ENCODE peak calls at places on chromosomes 4 and X, in seven cellular contexts. One of them, this sample, is unnamed.

GRCh38 chr4:147481577-147482109 is 746 bp downstream of the EDNRA start:
- DNase-seq in testis: peak; percentile 31
- DNase-seq in heart right ventricle: no peak
- DNase-seq in endodermal cell: peak; percentile 76
- DNase-seq in right atrium auricular region: no peak
- DNase-seq in colonic mucosa: no peak
- DNase-seq in fibroblast of lung: peak; percentile 45
- DNase-seq in this sample: no peak

GRCh38 chr4:10085386-10085785 is 31.2 kb downstream of the WDR1 start:
- DNase-seq in testis: no peak
- DNase-seq in heart right ventricle: no peak
- DNase-seq in endodermal cell: no peak
- DNase-seq in right atrium auricular region: no peak
- DNase-seq in colonic mucosa: no peak
- DNase-seq in fibroblast of lung: no peak
- DNase-seq in this sample: no peak

GRCh38 chr4:72446353-72447055 is 122.5 kb downstream of the ADAMTS3 start:
- DNase-seq in testis: no peak
- DNase-seq in heart right ventricle: no peak
- DNase-seq in endodermal cell: no peak
- DNase-seq in right atrium auricular region: no peak
- DNase-seq in colonic mucosa: no peak
- DNase-seq in fibroblast of lung: no peak
- DNase-seq in this sample: no peak

GRCh38 chrX:51975811-51976210 is 82.4 kb downstream of the MAGED1 start:
- DNase-seq in testis: no peak
- DNase-seq in heart right ventricle: no peak
- DNase-seq in endodermal cell: peak; percentile 45
- DNase-seq in right atrium auricular region: no peak
- DNase-seq in colonic mucosa: no peak
- DNase-seq in fibroblast of lung: no peak
- DNase-seq in this sample: no peak

GRCh38 chr4:7074423-7074822 is 6.6 kb upstream of the GRPEL1 start:
- DNase-seq in testis: no peak
- DNase-seq in heart right ventricle: no peak
- DNase-seq in endodermal cell: no peak
- DNase-seq in right atrium auricular region: no peak
- DNase-seq in colonic mucosa: no peak
- DNase-seq in fibroblast of lung: no peak
- DNase-seq in this sample: no peak

GRCh38 chrX:121172703-121173102 is 125.3 kb downstream of the GLUD2 start:
- DNase-seq in testis: no peak
- DNase-seq in heart right ventricle: no peak
- DNase-seq in endodermal cell: no peak
- DNase-seq in right atrium auricular region: no peak
- DNase-seq in colonic mucosa: no peak
- DNase-seq in fibroblast of lung: no peak
- DNase-seq in this sample: no peak

GRCh38 chr4:2009651-2010233 is 968 bp upstream of the NELFA start:
- DNase-seq in testis: peak; percentile 64
- DNase-seq in heart right ventricle: peak; percentile 45
- DNase-seq in endodermal cell: peak; percentile 87
- DNase-seq in right atrium auricular region: peak; percentile 65
- DNase-seq in colonic mucosa: peak; percentile 73
- DNase-seq in fibroblast of lung: peak; percentile 53
- DNase-seq in this sample: peak; percentile 55

GRCh38 chr4:98890698-98891097 is 38.2 kb downstream of the EIF4E start:
- DNase-seq in testis: no peak
- DNase-seq in heart right ventricle: no peak
- DNase-seq in endodermal cell: no peak
- DNase-seq in right atrium auricular region: no peak
- DNase-seq in colonic mucosa: no peak
- DNase-seq in fibroblast of lung: peak; percentile 31
- DNase-seq in this sample: peak; percentile 21

GRCh38 chr4:87058272-87059073 is 123.7 kb downstream of the AFF1 start:
- DNase-seq in testis: no peak
- DNase-seq in heart right ventricle: no peak
- DNase-seq in endodermal cell: peak; percentile 86
- DNase-seq in right atrium auricular region: no peak
- DNase-seq in colonic mucosa: no peak
- DNase-seq in fibroblast of lung: no peak
- DNase-seq in this sample: peak; percentile 28

GRCh38 chrX:132367984-132368383 is 120.9 kb downstream of the MBNL3 start:
- DNase-seq in testis: no peak
- DNase-seq in heart right ventricle: no peak
- DNase-seq in endodermal cell: no peak
- DNase-seq in right atrium auricular region: no peak
- DNase-seq in colonic mucosa: no peak
- DNase-seq in fibroblast of lung: peak; percentile 3
- DNase-seq in this sample: no peak

GRCh38 chr4:48698029-48698901 is 81.8 kb downstream of the FRYL start:
- DNase-seq in testis: peak; percentile 79
- DNase-seq in heart right ventricle: peak; percentile 63
- DNase-seq in endodermal cell: peak; percentile 54
- DNase-seq in right atrium auricular region: peak; percentile 73
- DNase-seq in colonic mucosa: peak; percentile 86
- DNase-seq in fibroblast of lung: peak; percentile 86
- DNase-seq in this sample: peak; percentile 72

GRCh38 chr4:13851541-13851940 is 224.0 kb upstream of the BOD1L1 start:
- DNase-seq in testis: no peak
- DNase-seq in heart right ventricle: no peak
- DNase-seq in endodermal cell: no peak
- DNase-seq in right atrium auricular region: no peak
- DNase-seq in colonic mucosa: no peak
- DNase-seq in fibroblast of lung: no peak
- DNase-seq in this sample: no peak

GRCh38 chr4:1962980-1963379 is 45.8 kb downstream of the NELFA start:
- DNase-seq in testis: no peak
- DNase-seq in heart right ventricle: no peak
- DNase-seq in endodermal cell: no peak
- DNase-seq in right atrium auricular region: no peak
- DNase-seq in colonic mucosa: no peak
- DNase-seq in fibroblast of lung: no peak
- DNase-seq in this sample: no peak

GRCh38 chr4:41331224-41331623 is 74.5 kb downstream of the UCHL1 start:
- DNase-seq in testis: no peak
- DNase-seq in heart right ventricle: no peak
- DNase-seq in endodermal cell: no peak
- DNase-seq in right atrium auricular region: no peak
- DNase-seq in colonic mucosa: no peak
- DNase-seq in fibroblast of lung: peak; percentile 53
- DNase-seq in this sample: no peak

GRCh38 chrX:109783712-109784109 is 50.7 kb upstream of the ACSL4 start:
- DNase-seq in testis: no peak
- DNase-seq in heart right ventricle: no peak
- DNase-seq in endodermal cell: no peak
- DNase-seq in right atrium auricular region: no peak
- DNase-seq in colonic mucosa: no peak
- DNase-seq in fibroblast of lung: no peak
- DNase-seq in this sample: no peak

GRCh38 chrX:137425273-137425902 is 140.5 kb upstream of the ZIC3 start:
- DNase-seq in testis: no peak
- DNase-seq in heart right ventricle: no peak
- DNase-seq in endodermal cell: peak; percentile 60
- DNase-seq in right atrium auricular region: no peak
- DNase-seq in colonic mucosa: no peak
- DNase-seq in fibroblast of lung: no peak
- DNase-seq in this sample: no peak

GRCh38 chr4:175929441-175929840 is 117.4 kb upstream of the GPM6A start:
- DNase-seq in testis: no peak
- DNase-seq in heart right ventricle: no peak
- DNase-seq in endodermal cell: no peak
- DNase-seq in right atrium auricular region: no peak
- DNase-seq in colonic mucosa: no peak
- DNase-seq in fibroblast of lung: no peak
- DNase-seq in this sample: no peak

GRCh38 chr4:16029329-16029728 is 54.5 kb downstream of the PROM1 start:
- DNase-seq in testis: no peak
- DNase-seq in heart right ventricle: no peak
- DNase-seq in endodermal cell: no peak
- DNase-seq in right atrium auricular region: no peak
- DNase-seq in colonic mucosa: no peak
- DNase-seq in fibroblast of lung: peak; percentile 58
- DNase-seq in this sample: no peak

GRCh38 chr4:16032871-16033505 is 50.8 kb downstream of the PROM1 start:
- DNase-seq in testis: no peak
- DNase-seq in heart right ventricle: no peak
- DNase-seq in endodermal cell: no peak
- DNase-seq in right atrium auricular region: no peak
- DNase-seq in colonic mucosa: no peak
- DNase-seq in fibroblast of lung: no peak
- DNase-seq in this sample: no peak

GRCh38 chr4:16029886-16030285 is 53.9 kb downstream of the PROM1 start:
- DNase-seq in testis: no peak
- DNase-seq in heart right ventricle: no peak
- DNase-seq in endodermal cell: no peak
- DNase-seq in right atrium auricular region: no peak
- DNase-seq in colonic mucosa: no peak
- DNase-seq in fibroblast of lung: no peak
- DNase-seq in this sample: no peak

GRCh38 chr4:16032382-16032743 is 51.5 kb downstream of the PROM1 start:
- DNase-seq in testis: no peak
- DNase-seq in heart right ventricle: no peak
- DNase-seq in endodermal cell: no peak
- DNase-seq in right atrium auricular region: no peak
- DNase-seq in colonic mucosa: no peak
- DNase-seq in fibroblast of lung: no peak
- DNase-seq in this sample: no peak

GRCh38 chr4:16031554-16032381 is 52.1 kb downstream of the PROM1 start:
- DNase-seq in testis: no peak
- DNase-seq in heart right ventricle: no peak
- DNase-seq in endodermal cell: no peak
- DNase-seq in right atrium auricular region: no peak
- DNase-seq in colonic mucosa: no peak
- DNase-seq in fibroblast of lung: no peak
- DNase-seq in this sample: no peak
- H3K27ac ChIP-seq in testis: no peak overlapping the region
- H3K27ac ChIP-seq in heart right ventricle: no peak overlapping the region
- H3K27ac ChIP-seq in endodermal cell: peak overlapping the region; percentile 90
- H3K27ac ChIP-seq in right atrium auricular region: no peak overlapping the region
- H3K27ac ChIP-seq in colonic mucosa: no peak overlapping the region
- H3K27ac ChIP-seq in fibroblast of lung: no peak overlapping the region
- H3K27ac ChIP-seq in this sample: no peak overlapping the region

GRCh38 chrX:11683057-11683456 is 17.3 kb upstream of the ARHGAP6 start:
- DNase-seq in testis: no peak
- DNase-seq in heart right ventricle: no peak
- DNase-seq in endodermal cell: no peak
- DNase-seq in right atrium auricular region: no peak
- DNase-seq in colonic mucosa: no peak
- DNase-seq in fibroblast of lung: no peak
- DNase-seq in this sample: no peak

GRCh38 chrX:11672213-11672612 is 6.5 kb upstream of the ARHGAP6 start:
- DNase-seq in testis: no peak
- DNase-seq in heart right ventricle: no peak
- DNase-seq in endodermal cell: no peak
- DNase-seq in right atrium auricular region: no peak
- DNase-seq in colonic mucosa: no peak
- DNase-seq in fibroblast of lung: no peak
- DNase-seq in this sample: no peak

DNA sequence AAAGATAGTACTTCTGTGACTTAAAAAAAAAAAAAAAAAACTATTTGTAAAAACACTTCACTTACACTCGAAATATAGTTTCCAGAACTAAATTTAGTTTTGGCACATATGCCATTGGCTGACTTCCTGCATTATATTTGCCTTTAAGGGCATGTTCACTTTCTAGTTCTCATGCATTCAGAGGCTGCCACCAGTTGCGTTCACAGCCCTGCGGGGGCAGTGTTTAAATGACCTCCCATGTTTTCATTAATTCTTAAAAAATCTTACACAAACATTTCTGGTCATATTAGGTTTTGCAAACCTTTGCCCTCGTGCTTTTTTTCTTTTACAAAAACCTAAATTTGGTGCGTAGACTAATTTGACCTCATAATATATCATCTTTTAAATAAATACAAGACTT is 12.5 kb upstream of the ARHGAP6 start:
- DNase-seq in testis: no peak
- DNase-seq in heart right ventricle: no peak
- DNase-seq in endodermal cell: no peak
- DNase-seq in right atrium auricular region: no peak
- DNase-seq in colonic mucosa: no peak
- DNase-seq in fibroblast of lung: peak; percentile 39
- DNase-seq in this sample: no peak
- TF ChIP-seq CTCF in testis: no peak
- TF ChIP-seq CTCF in heart right ventricle: no peak
- TF ChIP-seq CTCF in endodermal cell: peak; percentile 69
- TF ChIP-seq CTCF in right atrium auricular region: no peak
- TF ChIP-seq CTCF in colonic mucosa: no peak
- TF ChIP-seq CTCF in fibroblast of lung: peak; percentile 7
- TF ChIP-seq CTCF in this sample: peak; percentile 12

DNA sequence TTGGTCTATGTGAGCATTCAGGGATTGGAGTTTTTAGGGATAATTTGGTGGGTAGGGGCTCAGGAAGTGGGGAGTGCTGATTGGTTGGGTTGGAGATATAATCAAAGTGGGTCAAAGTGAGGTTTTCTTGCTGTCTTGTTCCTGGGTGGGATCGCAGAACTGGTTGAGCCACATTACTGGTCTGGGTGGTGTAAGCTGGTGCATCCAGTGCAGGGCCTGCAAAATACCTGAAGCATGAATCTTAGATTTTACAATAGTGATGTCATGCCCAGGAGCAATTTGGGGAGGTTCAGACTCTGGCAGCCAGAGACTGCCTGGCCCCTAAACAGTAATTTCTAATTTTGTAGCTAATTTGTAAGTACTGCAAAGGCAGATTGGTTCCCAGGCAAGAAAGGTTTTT is 665.6 kb upstream of the PRKX start:
- DNase-seq in testis: no peak
- DNase-seq in heart right ventricle: no peak
- DNase-seq in endodermal cell: no peak
- DNase-seq in right atrium auricular region: no peak
- DNase-seq in colonic mucosa: no peak
- DNase-seq in fibroblast of lung: no peak
- DNase-seq in this sample: peak; percentile 13
- H3K27ac ChIP-seq in testis: no peak overlapping the region
- H3K27ac ChIP-seq in heart right ventricle: no peak overlapping the region
- H3K27ac ChIP-seq in endodermal cell: no peak overlapping the region
- H3K27ac ChIP-seq in right atrium auricular region: no peak overlapping the region
- H3K27ac ChIP-seq in colonic mucosa: no peak overlapping the region
- H3K27ac ChIP-seq in fibroblast of lung: no peak overlapping the region
- H3K27ac ChIP-seq in this sample: no peak overlapping the region

GRCh38 chr4:70571772-70572171 is 20.3 kb upstream of the AMBN start:
- DNase-seq in testis: no peak
- DNase-seq in heart right ventricle: no peak
- DNase-seq in endodermal cell: no peak
- DNase-seq in right atrium auricular region: no peak
- DNase-seq in colonic mucosa: no peak
- DNase-seq in fibroblast of lung: no peak
- DNase-seq in this sample: no peak

GRCh38 chr4:70581980-70582379 is 10.1 kb upstream of the AMBN start:
- DNase-seq in testis: no peak
- DNase-seq in heart right ventricle: no peak
- DNase-seq in endodermal cell: no peak
- DNase-seq in right atrium auricular region: no peak
- DNase-seq in colonic mucosa: no peak
- DNase-seq in fibroblast of lung: no peak
- DNase-seq in this sample: no peak

GRCh38 chr4:70575964-70576363 is 16.1 kb upstream of the AMBN start:
- DNase-seq in testis: no peak
- DNase-seq in heart right ventricle: no peak
- DNase-seq in endodermal cell: no peak
- DNase-seq in right atrium auricular region: no peak
- DNase-seq in colonic mucosa: no peak
- DNase-seq in fibroblast of lung: no peak
- DNase-seq in this sample: no peak

GRCh38 chr4:70577220-70577927 is 14.7 kb upstream of the AMBN start:
- DNase-seq in testis: no peak
- DNase-seq in heart right ventricle: no peak
- DNase-seq in endodermal cell: no peak
- DNase-seq in right atrium auricular region: no peak
- DNase-seq in colonic mucosa: no peak
- DNase-seq in fibroblast of lung: no peak
- DNase-seq in this sample: peak; percentile 8
- TF ChIP-seq CTCF in testis: no peak
- TF ChIP-seq CTCF in heart right ventricle: no peak
- TF ChIP-seq CTCF in endodermal cell: no peak
- TF ChIP-seq CTCF in right atrium auricular region: no peak
- TF ChIP-seq CTCF in colonic mucosa: no peak
- TF ChIP-seq CTCF in fibroblast of lung: no peak
- TF ChIP-seq CTCF in this sample: no peak